ENCODE peak calls at places on chromosomes 1 and 21, in seven cellular contexts. M is transverse colon, L is GM20000, D is neural progenitor cell, O is left ventricle myocardium inferior, H is heart left ventricle, T is fibroblast of lung. Q is an unnamed sample.

GRCh38 chr1:65425697-65426096 is 5.2 kb downstream of the LEPR start:
- DNase-seq in T (peak; percentile 44), L (no peak), M (no peak), D (peak; percentile 18), H (no peak), O (no peak), Q (no peak)

GRCh38 chr21:30541764-30542163 is at the start of gene KRTAP19-6:
- DNase-seq in M (no peak), T (no peak), O (no peak), H (no peak), D (no peak), L (no peak), Q (no peak)

GRCh38 chr1:188129856-188130838 is 1301.4 kb downstream of the PLA2G4A start:
- DNase-seq in T (no peak), L (no peak), D (no peak), O (no peak), H (no peak), M (no peak), Q (no peak)

GRCh38 chr1:23745515-23745914 is 2.2 kb downstream of the ELOA start:
- DNase-seq in M (no peak), T (peak; percentile 58), D (peak; percentile 15), O (no peak), H (no peak), L (peak; percentile 79), Q (no peak)

GRCh38 chr1:8351693-8352470 is 34.0 kb downstream of the SLC45A1 start:
- DNase-seq in D (peak; percentile 81), M (no peak), H (no peak), T (no peak), O (no peak), L (no peak), Q (no peak)

GRCh38 chr21:29155118-29155932 is 24.9 kb downstream of the MAP3K7CL start:
- DNase-seq in O (peak; percentile 69), M (no peak), H (peak; percentile 77), T (peak; percentile 79), D (peak; percentile 41), L (no peak), Q (no peak)

GRCh38 chr21:33324311-33325221 is at the start of gene IFNAR1:
- DNase-seq in H (peak; percentile 99), O (peak; percentile 99), M (peak; percentile 99), T (peak; percentile 98), L (peak; percentile 91), D (peak; percentile 100), Q (peak; percentile 76)

GRCh38 chr1:201036188-201036834 is 12.8 kb upstream of the KIF21B start:
- DNase-seq in T (no peak), D (no peak), H (no peak), M (no peak), O (no peak), L (no peak), Q (no peak)

GRCh38 chr21:38486221-38486620 is 12.1 kb downstream of the ERG start:
- DNase-seq in D (no peak), O (no peak), T (peak; percentile 31), M (no peak), L (no peak), H (no peak), Q (no peak)

GRCh38 chr1:24929091-24929875 is 793 bp downstream of the RUNX3 start:
- DNase-seq in O (no peak), H (no peak), L (no peak), M (peak; percentile 51), T (no peak), D (peak; percentile 64), Q (no peak)

GRCh38 chr1:39988618-39989343 is 33.8 kb downstream of the MFSD2A start:
- DNase-seq in D (no peak), O (no peak), H (no peak), T (no peak), L (no peak), M (no peak), Q (no peak)

GRCh38 chr1:53308512-53308911 is 19.4 kb downstream of the LRP8 start:
- DNase-seq in T (no peak), D (no peak), O (no peak), L (no peak), M (no peak), H (no peak), Q (peak; percentile 93)

GRCh38 chr21:45178072-45178608 is 103.8 kb downstream of the ADARB1 start:
- DNase-seq in L (no peak), T (no peak), O (no peak), M (no peak), H (no peak), D (no peak), Q (no peak)

GRCh38 chr1:97164276-97164639 is 442.7 kb downstream of the PTBP2 start:
- DNase-seq in H (no peak), D (no peak), L (no peak), M (no peak), T (no peak), O (no peak), Q (no peak)

GRCh38 chr1:41900611-41901444 is 17.9 kb downstream of the HIVEP3 start:
- DNase-seq in O (no peak), D (no peak), L (no peak), T (peak; percentile 39), M (peak; percentile 31), H (no peak), Q (no peak)

GRCh38 chr1:167538657-167539056 is 14.9 kb downstream of the CREG1 start:
- DNase-seq in L (no peak), H (no peak), M (no peak), T (peak; percentile 21), D (peak; percentile 23), O (no peak), Q (no peak)

GRCh38 chr1:91502882-91503184 is 2.2 kb downstream of the CDC7 start:
- DNase-seq in T (peak; percentile 54), D (peak; percentile 23), O (no peak), H (no peak), M (no peak), L (peak; percentile 13), Q (no peak)

DNA sequence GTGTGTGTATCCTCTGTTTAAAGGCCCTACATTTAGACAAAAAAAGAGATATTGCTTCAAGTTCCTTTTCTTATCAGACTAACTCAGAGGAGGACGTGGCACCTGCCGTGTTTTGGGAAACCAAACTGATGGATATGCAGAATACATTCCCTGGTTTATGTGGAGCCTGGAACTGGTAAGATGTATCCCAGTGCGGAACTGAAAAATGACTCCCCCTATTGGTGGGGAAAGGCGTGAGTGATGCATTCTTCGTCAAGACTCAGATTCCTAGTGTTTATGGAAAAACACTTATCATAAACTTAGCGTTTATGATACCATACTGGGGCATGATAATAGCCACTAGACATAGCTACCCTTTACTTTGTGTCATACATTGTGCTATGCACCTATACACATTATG is 154.2 kb downstream of the ZNF326 start:
- DNase-seq in T (no peak), M (no peak), O (no peak), L (no peak), D (no peak), H (no peak), Q (no peak)
- TF ChIP-seq CTCF in T (no peak), M (no peak), O (no peak), L (no peak), D (peak; percentile 43), H (no peak), Q (peak; percentile 34)

GRCh38 chr1:165629848-165630628 is 996 bp upstream of the MGST3 start:
- DNase-seq in L (no peak), O (no peak), T (no peak), M (no peak), H (no peak), D (peak; percentile 67), Q (no peak)

GRCh38 chr1:165632152-165632469 is 1.1 kb downstream of the MGST3 start:
- DNase-seq in H (no peak), M (peak; percentile 69), O (no peak), L (no peak), D (peak; percentile 22), T (no peak), Q (no peak)

GRCh38 chr1:165632491-165632890 is 1.5 kb downstream of the MGST3 start:
- DNase-seq in O (no peak), T (no peak), H (peak; percentile 26), M (no peak), D (peak; percentile 46), L (no peak), Q (no peak)

GRCh38 chr1:165630629-165631402 is at the start of gene MGST3:
- DNase-seq in D (peak; percentile 98), H (peak; percentile 96), M (peak; percentile 95), T (peak; percentile 98), O (peak; percentile 95), L (peak; percentile 90), Q (peak; percentile 81)

DNA sequence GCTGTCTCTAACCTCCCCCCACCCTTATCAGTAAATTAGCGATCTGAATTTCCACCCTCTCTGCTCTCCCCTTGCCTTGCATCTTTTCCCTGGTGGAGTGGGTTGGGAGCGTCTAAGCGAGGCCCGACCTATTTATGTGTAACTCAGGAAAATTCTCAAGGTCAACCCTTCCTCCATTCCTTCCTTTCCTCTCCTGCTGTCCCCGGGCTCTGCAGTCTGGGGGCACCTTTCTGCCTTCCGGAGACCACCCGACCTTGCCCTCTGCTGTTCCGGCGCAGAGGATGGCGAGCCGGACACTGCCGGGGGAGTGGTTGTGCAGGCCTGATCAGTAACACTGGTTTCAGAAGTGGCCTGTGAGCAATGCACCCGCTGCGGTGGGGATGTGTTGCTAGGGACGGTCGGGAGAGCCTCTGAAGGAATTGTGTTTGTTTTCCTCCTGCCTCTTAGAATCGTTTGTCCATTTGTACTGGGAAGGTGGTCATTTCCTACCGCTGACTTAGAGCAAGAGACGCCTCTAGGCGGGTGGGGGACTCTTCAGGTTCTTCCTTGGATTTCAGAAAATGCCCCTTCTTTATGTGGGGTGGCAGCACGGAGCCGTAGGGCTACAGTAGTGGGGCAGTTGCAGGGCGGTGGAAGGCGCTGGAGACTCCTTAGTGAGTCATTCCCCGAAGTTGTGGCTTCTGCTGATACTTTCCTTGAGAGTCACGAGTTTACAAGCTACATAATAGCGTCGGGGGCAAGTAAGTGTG is 543 bp downstream of the MGST3 start:
- DNase-seq in L (peak; percentile 32), T (peak; percentile 83), H (peak; percentile 45), D (peak; percentile 70), O (peak; percentile 42), M (peak; percentile 69), Q (no peak)
- TF ChIP-seq CTCF in L (no peak), T (peak; percentile 14), H (no peak), D (no peak), O (no peak), M (peak; percentile 51), Q (peak; percentile 7)

GRCh38 chr21:20874202-20874601 is 124.0 kb upstream of the NCAM2 start:
- DNase-seq in T (no peak), D (no peak), O (no peak), H (no peak), L (no peak), M (no peak), Q (no peak)

GRCh38 chr21:20877976-20878375 is 120.2 kb upstream of the NCAM2 start:
- DNase-seq in O (no peak), H (no peak), M (no peak), T (no peak), L (no peak), D (no peak), Q (no peak)

DNA sequence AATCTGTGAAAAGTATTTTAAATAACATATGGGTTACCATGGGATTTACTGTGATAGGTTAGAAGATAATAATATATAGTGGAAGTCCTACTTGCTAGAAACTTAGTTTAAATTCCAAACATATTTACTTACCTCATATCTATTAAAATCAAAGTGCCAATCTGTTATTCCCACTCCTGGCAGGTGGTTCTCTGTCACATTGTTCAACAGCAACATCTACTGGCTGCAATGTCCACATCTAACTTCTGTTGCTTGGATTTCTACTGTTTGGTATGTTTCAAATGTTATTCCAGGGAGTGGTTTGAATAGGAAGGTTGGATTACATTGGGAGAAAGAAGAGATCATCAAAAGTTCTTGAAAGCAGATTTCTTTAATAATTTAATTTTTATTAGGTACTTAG is 122.5 kb upstream of the NCAM2 start:
- DNase-seq in L (no peak), H (no peak), T (no peak), M (no peak), O (no peak), D (peak; percentile 13), Q (no peak)
- TF ChIP-seq CTCF in L (no peak), H (no peak), T (no peak), M (no peak), O (no peak), D (peak; percentile 51), Q (no peak)

GRCh38 chr1:4627353-4627752 is 27.1 kb upstream of the AJAP1 start:
- DNase-seq in H (no peak), D (peak; percentile 24), T (no peak), O (no peak), L (no peak), M (no peak), Q (no peak)
- TF ChIP-seq CTCF in H (no peak), D (peak; percentile 33), T (no peak), O (no peak), L (no peak), M (no peak), Q (no peak)

Q was measured in D721Med.